ENCODE peak calls at places on chromosome 11, in eight cellular contexts. U is AG04450; V is stomach; J is NCI-H2081; N is amniotic stem cell; G is stimulated activated CD4-positive, alpha-beta T cell treated with anti-CD3 and anti-CD28 coated beads, Interleukin-1b, Interleukin-23, amount 100 ng/mL, for 1 hour; W is SK-MEL-5; C is ELR. Q is an unnamed sample.

GRCh38 chr11:67302571-67303131 is 679 bp upstream of the SSH3 start:
- DNase-seq in N (no peak), J (peak), W (no peak), V (peak), U (no peak), G (no peak), C (peak), Q (no peak)

GRCh38 chr11:35235944-35236666 is 97.1 kb downstream of the CD44 start:
- DNase-seq in V (peak), C (peak), N (no peak), G (peak), J (no peak), U (no peak), W (no peak), Q (no peak)

GRCh38 chr11:31397239-31397834 is 27.7 kb downstream of the DNAJC24 start:
- DNase-seq in V (no peak), G (no peak), U (no peak), C (peak), J (peak), W (peak), N (peak), Q (no peak)

GRCh38 chr11:92376146-92376599 is 151.6 kb downstream of the FAT3 start:
- DNase-seq in U (peak), V (no peak), N (no peak), J (no peak), C (no peak), W (no peak), G (no peak), Q (no peak)

GRCh38 chr11:14725150-14725549 is 81.5 kb downstream of the PDE3B start:
- DNase-seq in V (no peak), C (no peak), U (no peak), J (no peak), W (no peak), N (no peak), G (no peak), Q (no peak)

GRCh38 chr11:101082813-101083212 is 46.8 kb downstream of the PGR start:
- DNase-seq in J (no peak), G (no peak), U (no peak), N (no peak), V (no peak), W (no peak), C (no peak), Q (no peak)

GRCh38 chr11:66768088-66768521 is 39.1 kb upstream of the SPTBN2 start:
- DNase-seq in U (no peak), C (no peak), G (no peak), W (no peak), N (no peak), V (no peak), J (no peak), Q (no peak)

GRCh38 chr11:45815747-45816146 is 10.8 kb downstream of the SLC35C1 start:
- DNase-seq in N (no peak), J (no peak), V (no peak), C (peak), W (peak), U (no peak), G (no peak), Q (no peak)

GRCh38 chr11:92111291-92111690 is 113.3 kb upstream of the FAT3 start:
- DNase-seq in N (no peak), C (no peak), J (no peak), W (no peak), V (no peak), U (no peak), G (no peak), Q (no peak)

GRCh38 chr11:64285885-64286800 is 495 bp downstream of the GPR137 start:
- DNase-seq in W (no peak), G (no peak), J (peak), N (no peak), V (no peak), C (no peak), U (no peak), Q (no peak)

GRCh38 chr11:729492-730074 is 17.7 kb upstream of the TALDO1 start:
- DNase-seq in J (no peak), V (no peak), G (no peak), U (no peak), W (peak), N (no peak), C (no peak), Q (no peak)

GRCh38 chr11:70527429-70528045 is 129.2 kb downstream of the CTTN start:
- DNase-seq in C (no peak), W (no peak), N (no peak), G (no peak), V (no peak), J (no peak), U (no peak), Q (no peak)

GRCh38 chr11:20363500-20364411 is at the start of gene HTATIP2:
- DNase-seq in W (peak), C (peak), J (peak), G (peak), V (peak), U (no peak), N (no peak), Q (no peak)

GRCh38 chr11:46640034-46640788 is 22.9 kb downstream of the ATG13 start:
- DNase-seq in J (no peak), G (no peak), C (no peak), U (no peak), W (no peak), N (no peak), V (no peak), Q (no peak)

GRCh38 chr11:70061734-70062133 is 16.4 kb upstream of the ANO1 start:
- DNase-seq in W (no peak), N (no peak), C (no peak), J (no peak), U (no peak), V (no peak), G (no peak), Q (no peak)

GRCh38 chr11:40293655-40294342 is 1165.7 kb downstream of the LRRC4C start:
- DNase-seq in W (peak), V (peak), C (peak), G (no peak), J (peak), U (peak), N (peak), Q (peak)

GRCh38 chr11:125995313-125995712 is 49.5 kb downstream of the VSIG10L2 start:
- DNase-seq in G (no peak), C (no peak), V (no peak), W (no peak), U (no peak), N (no peak), J (no peak), Q (no peak)

GRCh38 chr11:106706355-106706754 is 311.9 kb downstream of the GUCY1A2 start:
- DNase-seq in G (no peak), V (no peak), U (peak), C (peak), W (peak), J (no peak), N (peak), Q (peak)

GRCh38 chr11:95068549-95068948 is 1.8 kb downstream of the SRSF8 start:
- DNase-seq in C (peak), U (no peak), J (peak), G (peak), N (peak), W (peak), V (peak), Q (peak)

GRCh38 chr11:32888805-32889204 is 3.8 kb upstream of the QSER1 start:
- DNase-seq in N (no peak), U (peak), J (no peak), V (no peak), W (no peak), G (no peak), C (peak), Q (peak)

GRCh38 chr11:101745756-101746155 is 161.9 kb upstream of the TRPC6 start:
- DNase-seq in W (no peak), C (no peak), N (no peak), G (no peak), J (no peak), U (no peak), V (no peak), Q (no peak)

GRCh38 chr11:18632841-18633240 is 1.3 kb downstream of the SPTY2D1 start:
- DNase-seq in N (no peak), V (no peak), J (no peak), U (no peak), C (peak), W (no peak), G (no peak), Q (no peak)

GRCh38 chr11:117876341-117877119 is at the start of gene FXYD6:
- DNase-seq in W (peak), C (no peak), G (no peak), V (no peak), N (no peak), J (peak), U (no peak), Q (no peak)

GRCh38 chr11:33545941-33546340 is 154.7 kb downstream of the C11orf91 start:
- DNase-seq in N (no peak), C (peak), V (no peak), J (no peak), W (no peak), U (no peak), G (no peak), Q (no peak)

GRCh38 chr11:76056881-76057280 is 149.4 kb downstream of the WNT11 start:
- DNase-seq in V (no peak), G (no peak), C (no peak), J (no peak), N (no peak), U (no peak), W (no peak), Q (no peak)

GRCh38 chr11:128251140-128251539 is 336.2 kb downstream of the ETS1 start:
- DNase-seq in U (peak), N (peak), C (no peak), G (no peak), V (no peak), J (no peak), W (no peak), Q (peak)

GRCh38 chr11:133711545-133711944 is 133.8 kb downstream of the SPATA19 start:
- DNase-seq in U (no peak), J (no peak), V (no peak), N (no peak), W (no peak), C (no peak), G (no peak), Q (no peak)

GRCh38 chr11:1391165-1392010 is 1.7 kb downstream of the BRSK2 start:
- DNase-seq in W (no peak), U (no peak), V (no peak), C (no peak), N (no peak), J (peak), G (no peak), Q (no peak)

GRCh38 chr11:13140873-13141655 is 131.9 kb downstream of the RASSF10 start:
- DNase-seq in U (no peak), W (no peak), G (no peak), V (no peak), N (no peak), C (no peak), J (no peak), Q (no peak)

GRCh38 chr11:2566223-2567025 is 121.6 kb downstream of the KCNQ1 start:
- DNase-seq in V (peak), W (peak), N (no peak), U (no peak), C (no peak), J (no peak), G (no peak), Q (no peak)

GRCh38 chr11:119782673-119783072 is 53.7 kb upstream of the NECTIN1 start:
- DNase-seq in C (no peak), G (no peak), J (no peak), U (no peak), N (no peak), W (no peak), V (no peak), Q (no peak)

GRCh38 chr11:70891844-70892380 is 360.5 kb downstream of the SHANK2 start:
- DNase-seq in G (no peak), W (no peak), C (no peak), U (no peak), N (no peak), J (no peak), V (no peak), Q (no peak)

GRCh38 chr11:26867286-26867685 is 126.6 kb upstream of the FIBIN start:
- DNase-seq in V (no peak), W (no peak), G (no peak), C (no peak), N (no peak), U (no peak), J (no peak), Q (no peak)

GRCh38 chr11:65429069-65429681 is 6.6 kb downstream of the NEAT1 start:
- DNase-seq in U (no peak), G (no peak), J (no peak), V (peak), N (no peak), C (peak), W (peak), Q (peak)